ENCODE peak calls at places on chromosomes 1 and 21, in ten cellular contexts. S is transverse colon; I is thoracic aorta; A is pancreas; Z is SK-N-SH; J is CD8-positive, alpha-beta T cell; K is IMR-90; Y is psoas muscle; M is fibroblast of lung; D is tibial nerve. F is an unnamed sample. For H3K36me3 and H3K27me3, the result is how much of the 10 kb centered on the place peaks cover.

GRCh38 chr1:152817309-152817708 is 5.5 kb downstream of the LCE1B start:
- DNase-seq in S (no peak), I (no peak), A (no peak), Z (no peak), J (no peak), K (no peak), Y (no peak), M (no peak), D (no peak), F (no peak)

GRCh38 chr1:43554444-43554992 is 23.8 kb downstream of the PTPRF start:
- DNase-seq in S (no peak), I (no peak), A (no peak), Z (peak), J (peak), K (peak), Y (no peak), M (peak), D (no peak), F (no peak)

GRCh38 chr1:180982424-180982823 is 40.2 kb downstream of the STX6 start:
- DNase-seq in S (no peak), I (no peak), A (no peak), Z (no peak), J (no peak), K (no peak), Y (no peak), M (no peak), D (no peak), F (no peak)

GRCh38 chr1:94962745-94963265 is 35.9 kb upstream of the CNN3 start:
- DNase-seq in S (peak), I (no peak), A (peak), Z (no peak), J (peak), K (peak), Y (no peak), M (peak), D (no peak), F (no peak)

GRCh38 chr1:245753807-245754206 is 599.0 kb downstream of the KIF26B start:
- DNase-seq in S (no peak), I (no peak), A (no peak), Z (peak), J (no peak), K (no peak), Y (no peak), M (no peak), D (no peak), F (no peak)

GRCh38 chr1:6007318-6008083 is 15.3 kb upstream of the NPHP4 start:
- DNase-seq in S (no peak), I (no peak), A (no peak), Z (no peak), J (no peak), K (peak), Y (no peak), M (no peak), D (no peak), F (peak)

GRCh38 chr1:225926551-225927113 is 2.6 kb upstream of the PYCR2 start:
- DNase-seq in S (no peak), I (no peak), A (no peak), Z (no peak), J (no peak), K (peak), Y (no peak), M (no peak), D (no peak), F (no peak)

GRCh38 chr1:233945979-233946378 is 41.5 kb downstream of the SLC35F3 start:
- DNase-seq in S (no peak), I (no peak), A (no peak), Z (no peak), J (no peak), K (no peak), Y (no peak), M (no peak), D (no peak), F (no peak)

GRCh38 chr1:37558411-37558810 is 1.7 kb downstream of the DNALI1 start:
- DNase-seq in S (no peak), I (no peak), A (no peak), Z (no peak), J (no peak), K (no peak), Y (no peak), M (no peak), D (no peak), F (no peak)

GRCh38 chr1:240242601-240243144 is 151.0 kb downstream of the FMN2 start:
- DNase-seq in S (no peak), I (no peak), A (no peak), Z (peak), J (no peak), K (peak), Y (no peak), M (peak), D (no peak), F (no peak)

GRCh38 chr1:40973912-40974311 is 5.6 kb upstream of the CTPS1 start:
- DNase-seq in S (no peak), I (no peak), A (no peak), Z (no peak), J (no peak), K (no peak), Y (no peak), M (no peak), D (no peak), F (no peak)

GRCh38 chr1:179231923-179232322 is 2.4 kb upstream of the ABL2 start:
- DNase-seq in S (no peak), I (no peak), A (no peak), Z (no peak), J (no peak), K (peak), Y (no peak), M (no peak), D (no peak), F (no peak)

GRCh38 chr1:203507227-203507626 is 13.3 kb downstream of the OPTC start:
- DNase-seq in S (peak), I (no peak), A (no peak), Z (peak), J (no peak), K (peak), Y (peak), M (peak), D (no peak), F (peak)

GRCh38 chr1:12549106-12549459 is 68.9 kb downstream of the DHRS3 start:
- DNase-seq in S (peak), I (no peak), A (no peak), Z (no peak), J (no peak), K (no peak), Y (peak), M (peak), D (peak), F (peak)

GRCh38 chr1:61921435-61921834 is 179.2 kb downstream of the PATJ start:
- DNase-seq in S (no peak), I (no peak), A (no peak), Z (no peak), J (no peak), K (no peak), Y (no peak), M (peak), D (no peak), F (no peak)
- TF ChIP-seq CTCF in S (no peak), I (no peak), A (no peak), Z (peak), J (no peak), K (no peak), Y (no peak), M (peak), D (no peak), F (no peak)

DNA sequence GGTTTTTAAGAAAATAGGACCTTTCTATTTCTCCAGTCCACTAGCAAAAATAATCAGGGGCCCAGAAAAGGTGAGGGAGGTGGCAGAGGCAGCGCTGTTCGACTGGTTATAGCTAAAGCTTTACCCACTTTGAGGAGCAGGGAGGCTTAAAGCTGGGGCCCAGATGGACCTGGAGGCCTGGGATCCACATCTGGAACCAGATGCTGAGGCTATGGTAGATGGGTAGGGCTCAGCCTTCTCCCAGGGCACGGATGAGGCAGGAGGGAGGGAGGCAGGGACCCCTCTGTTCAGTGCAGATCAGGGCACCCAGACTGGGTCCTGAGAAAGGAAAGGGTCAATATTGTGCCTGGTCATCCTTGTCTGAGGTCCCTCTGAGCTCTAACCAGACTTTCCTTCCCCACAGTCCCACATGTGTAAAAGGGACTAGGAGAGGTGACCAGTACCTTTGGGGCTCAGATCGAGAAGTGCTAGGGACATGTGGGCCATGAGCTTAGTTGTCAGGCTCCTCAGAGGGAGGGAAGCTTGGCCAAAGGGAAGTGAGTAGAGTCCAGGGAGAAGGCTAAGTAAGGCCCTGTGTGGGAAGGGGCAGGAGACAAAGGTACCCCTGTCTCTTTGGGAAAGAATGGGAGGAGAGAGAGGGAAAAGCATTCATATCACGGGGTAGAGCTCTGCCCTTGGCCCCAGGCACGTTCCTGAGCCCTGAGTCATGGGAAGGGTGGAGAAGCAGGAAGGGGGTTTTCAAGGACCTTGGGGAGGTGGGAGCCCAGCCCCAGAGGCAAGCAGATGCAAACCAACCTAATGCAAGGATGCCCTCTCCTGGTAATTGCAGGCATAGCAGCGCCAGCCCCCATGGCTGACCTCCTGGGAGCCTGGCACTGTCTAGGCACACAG is 15.4 kb downstream of the LMNA start:
- DNase-seq in S (peak), I (peak), A (peak), Z (peak), J (peak), K (peak), Y (peak), M (peak), D (peak), F (peak)
- H3K36me3 ChIP-seq in S (under half), I (under half), A (under half), Z (under half), J (under half), K (under half), Y (under half), M (under half), D (under half), F (under half)

GRCh38 chr1:110123224-110123623 is 11.0 kb downstream of the UBL4B start:
- DNase-seq in S (no peak), I (no peak), A (no peak), Z (no peak), J (no peak), K (peak), Y (no peak), M (no peak), D (no peak), F (no peak)
- H3K27me3 ChIP-seq in S (under half), I (under half), A (under half), Z (under half), J (under half), K (under half), Y (under half), M (under half), D (under half), F (under half)

GRCh38 chr1:112093372-112093694 is 103.9 kb upstream of the KCND3 start:
- DNase-seq in S (no peak), I (no peak), A (no peak), Z (no peak), J (no peak), K (no peak), Y (no peak), M (no peak), D (no peak), F (no peak)
- TF ChIP-seq CTCF in S (no peak), I (no peak), A (no peak), Z (no peak), J (no peak), K (no peak), Y (no peak), M (no peak), D (no peak), F (no peak)

DNA sequence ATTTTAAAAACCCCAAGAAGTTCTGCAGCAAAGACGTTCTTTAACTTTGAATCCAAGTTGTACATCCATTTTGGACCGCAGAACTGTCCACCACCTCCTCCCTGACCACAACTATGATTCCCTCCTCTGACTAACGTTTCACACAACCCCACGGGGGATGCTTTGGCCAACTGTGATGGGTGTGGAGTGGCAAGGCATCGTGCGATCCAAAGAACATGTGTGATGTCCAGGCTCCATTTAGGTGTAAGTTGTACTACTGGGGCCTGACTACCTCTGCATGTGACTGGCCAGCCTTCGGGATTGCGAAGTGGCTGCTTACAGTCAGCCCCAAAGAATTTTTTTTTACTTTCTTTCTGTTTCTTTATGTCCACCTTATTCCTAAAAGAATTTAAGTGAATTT is 6.7 kb downstream of the KCNJ15 start:
- DNase-seq in S (no peak), I (no peak), A (no peak), Z (no peak), J (no peak), K (peak), Y (peak), M (peak), D (no peak), F (no peak)
- H3K36me3 ChIP-seq in S (under half), I (under half), A (under half), Z (under half), J (under half), K (under half), Y (under half), M (under half), D (under half), F (under half)

DNA sequence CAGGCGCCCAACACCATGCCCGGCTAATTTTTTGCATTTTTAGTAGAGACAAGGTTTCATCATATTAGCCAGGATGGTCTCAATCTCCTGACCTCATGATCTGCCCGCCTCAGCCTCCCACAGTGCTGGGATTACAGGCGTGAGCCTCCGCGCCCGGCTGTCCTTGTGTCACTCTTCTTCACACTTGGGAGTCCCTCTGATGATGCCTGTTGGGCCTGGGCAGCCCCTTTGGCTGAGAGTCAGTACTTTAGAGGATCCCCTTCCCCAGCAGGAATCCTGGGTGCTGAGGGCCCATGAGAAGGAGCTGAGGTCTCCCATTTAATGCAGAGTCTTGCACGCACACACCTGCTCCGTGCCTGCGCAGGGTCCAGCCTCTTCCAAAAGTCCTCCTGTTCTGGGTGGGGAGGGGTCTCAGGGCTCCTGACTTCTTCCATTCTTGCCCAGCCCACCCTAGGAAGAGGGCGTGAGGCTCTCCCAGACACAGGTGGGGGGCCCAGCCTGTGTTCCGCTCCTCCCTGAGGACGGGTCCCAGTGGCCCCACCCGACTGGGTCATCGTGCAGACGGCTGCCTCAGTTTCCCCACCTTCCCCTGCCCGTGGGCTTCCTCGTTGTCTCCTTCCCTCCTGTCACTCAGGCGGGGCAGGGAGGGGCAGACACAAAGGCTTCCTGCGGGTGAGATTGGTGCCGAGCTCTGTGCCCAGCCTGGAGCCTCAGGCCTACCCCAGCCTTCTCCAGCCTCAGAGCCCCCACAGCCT is 3.9 kb downstream of the TTLL10 start:
- DNase-seq in S (no peak), I (no peak), A (no peak), Z (no peak), J (no peak), K (no peak), Y (peak), M (no peak), D (no peak), F (no peak)
- H3K27me3 ChIP-seq in S (under half), I (under half), A (under half), Z (under half), J (under half), K (under half), Y (under half), M (under half), D (half or more), F (under half)

DNA sequence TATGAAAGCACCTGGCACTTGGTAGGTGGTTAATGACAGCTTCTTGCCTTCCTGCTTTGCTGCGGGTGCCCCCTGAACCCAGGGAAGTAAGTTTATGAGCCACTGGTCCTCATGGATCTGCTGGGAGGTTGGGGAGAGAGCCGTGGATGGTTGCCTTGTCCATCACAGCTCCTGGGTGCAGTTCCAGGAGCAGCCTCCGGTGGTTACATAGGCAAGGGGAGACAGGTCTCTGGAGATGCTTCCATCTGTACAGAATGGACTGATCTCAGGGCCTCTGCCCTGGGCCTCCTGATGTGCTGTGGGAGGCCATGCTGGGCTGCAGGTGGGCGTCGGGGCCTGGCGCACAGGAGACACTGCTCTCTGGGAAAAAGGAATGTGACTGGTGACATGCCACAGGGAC is 31.6 kb upstream of the ARHGEF10L start:
- DNase-seq in S (peak), I (no peak), A (no peak), Z (peak), J (no peak), K (no peak), Y (no peak), M (no peak), D (no peak), F (no peak)
- TF ChIP-seq CTCF in S (peak), I (peak), A (no peak), Z (peak), J (no peak), K (no peak), Y (no peak), M (no peak), D (no peak), F (no peak)

DNA sequence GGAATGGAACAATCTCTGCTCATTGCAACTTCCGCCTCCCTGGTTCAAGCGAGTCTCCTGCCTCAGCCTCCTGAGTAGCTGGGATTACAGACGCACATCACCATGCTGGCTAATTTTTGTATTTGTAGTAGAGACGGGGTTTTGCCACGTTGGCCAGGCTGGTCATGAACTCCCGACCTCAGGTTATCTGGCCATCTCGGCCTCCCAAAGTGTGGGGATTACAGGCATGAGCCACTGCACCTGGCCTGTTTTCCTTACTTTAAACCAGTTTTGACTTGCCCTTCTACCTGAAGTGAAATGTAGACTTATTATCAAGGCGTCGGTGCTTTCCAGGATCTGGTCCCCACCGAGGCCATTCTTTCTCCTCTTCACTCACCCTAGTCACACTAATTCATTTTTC is 141.8 kb downstream of the DYRK1A start:
- DNase-seq in S (no peak), I (no peak), A (no peak), Z (no peak), J (no peak), K (no peak), Y (no peak), M (no peak), D (no peak), F (no peak)
- H3K36me3 ChIP-seq in S (under half), I (half or more), A (under half), Z (half or more), J (half or more), K (half or more), Y (under half), M (under half), D (half or more), F (half or more)

F was measured in upper lobe of right lung.